ENCODE peak calls at places on chromosomes 3 and 15, in ten cellular contexts. One of them, this sample, is unnamed.

GRCh38 chr15:81945014-81945615 is 100.7 kb downstream of the MEX3B start:
- DNase-seq in GM20000: no peak
- DNase-seq in upper lobe of left lung: no peak
- DNase-seq in tibial nerve: no peak
- DNase-seq in AG10803: no peak
- DNase-seq in HCT116: no peak
- DNase-seq in tibial artery: no peak
- DNase-seq in neural crest cell: no peak
- DNase-seq in heart right ventricle: no peak
- DNase-seq in cardiac muscle cell: no peak
- DNase-seq in this sample: no peak

GRCh38 chr15:64930019-64930652 is 18.4 kb downstream of the ANKDD1A start:
- DNase-seq in upper lobe of left lung: no peak
- DNase-seq in tibial nerve: no peak
- DNase-seq in heart right ventricle: no peak
- DNase-seq in GM20000: peak; percentile 77
- DNase-seq in HCT116: no peak
- DNase-seq in neural crest cell: no peak
- DNase-seq in tibial artery: no peak
- DNase-seq in cardiac muscle cell: no peak
- DNase-seq in AG10803: no peak
- DNase-seq in this sample: peak; percentile 54

GRCh38 chr3:197181751-197182150 is 116.7 kb downstream of the DLG1 start:
- DNase-seq in tibial artery: peak; percentile 25
- DNase-seq in cardiac muscle cell: no peak
- DNase-seq in neural crest cell: no peak
- DNase-seq in upper lobe of left lung: peak; percentile 68
- DNase-seq in tibial nerve: no peak
- DNase-seq in AG10803: peak; percentile 44
- DNase-seq in GM20000: no peak
- DNase-seq in HCT116: no peak
- DNase-seq in heart right ventricle: peak; percentile 11
- DNase-seq in this sample: no peak

GRCh38 chr3:10205461-10206165 is 40.9 kb downstream of the IRAK2 start:
- DNase-seq in AG10803: peak; percentile 89
- DNase-seq in tibial artery: peak; percentile 74
- DNase-seq in cardiac muscle cell: no peak
- DNase-seq in GM20000: no peak
- DNase-seq in tibial nerve: no peak
- DNase-seq in heart right ventricle: no peak
- DNase-seq in HCT116: peak; percentile 80
- DNase-seq in neural crest cell: no peak
- DNase-seq in upper lobe of left lung: no peak
- DNase-seq in this sample: no peak

GRCh38 chr3:64440498-64440897 is 215.2 kb upstream of the PRICKLE2 start:
- DNase-seq in heart right ventricle: no peak
- DNase-seq in neural crest cell: no peak
- DNase-seq in GM20000: no peak
- DNase-seq in cardiac muscle cell: peak; percentile 15
- DNase-seq in tibial artery: no peak
- DNase-seq in HCT116: no peak
- DNase-seq in AG10803: peak; percentile 81
- DNase-seq in tibial nerve: no peak
- DNase-seq in upper lobe of left lung: peak; percentile 83
- DNase-seq in this sample: no peak

GRCh38 chr15:89817701-89818280 is 3.1 kb upstream of the ANPEP start:
- DNase-seq in HCT116: no peak
- DNase-seq in cardiac muscle cell: no peak
- DNase-seq in neural crest cell: no peak
- DNase-seq in tibial nerve: no peak
- DNase-seq in AG10803: no peak
- DNase-seq in heart right ventricle: no peak
- DNase-seq in tibial artery: no peak
- DNase-seq in GM20000: no peak
- DNase-seq in upper lobe of left lung: no peak
- DNase-seq in this sample: no peak

GRCh38 chr3:43742935-43743334 is 52.2 kb downstream of the ABHD5 start:
- DNase-seq in tibial artery: no peak
- DNase-seq in neural crest cell: no peak
- DNase-seq in cardiac muscle cell: no peak
- DNase-seq in tibial nerve: no peak
- DNase-seq in HCT116: no peak
- DNase-seq in upper lobe of left lung: no peak
- DNase-seq in AG10803: peak; percentile 39
- DNase-seq in GM20000: no peak
- DNase-seq in heart right ventricle: no peak
- DNase-seq in this sample: no peak

GRCh38 chr3:151477596-151478375 is 16.9 kb upstream of the IGSF10 start:
- DNase-seq in AG10803: no peak
- DNase-seq in tibial nerve: no peak
- DNase-seq in tibial artery: no peak
- DNase-seq in GM20000: no peak
- DNase-seq in cardiac muscle cell: no peak
- DNase-seq in upper lobe of left lung: no peak
- DNase-seq in HCT116: no peak
- DNase-seq in neural crest cell: no peak
- DNase-seq in heart right ventricle: no peak
- DNase-seq in this sample: no peak

GRCh38 chr15:40092416-40093223 is 16.1 kb downstream of the BMF start:
- DNase-seq in cardiac muscle cell: peak; percentile 63
- DNase-seq in GM20000: no peak
- DNase-seq in neural crest cell: no peak
- DNase-seq in upper lobe of left lung: peak; percentile 66
- DNase-seq in tibial nerve: peak; percentile 54
- DNase-seq in HCT116: no peak
- DNase-seq in tibial artery: peak; percentile 80
- DNase-seq in heart right ventricle: peak; percentile 69
- DNase-seq in AG10803: peak; percentile 98
- DNase-seq in this sample: peak; percentile 86

GRCh38 chr3:194270627-194271458 is 80.3 kb downstream of the CPN2 start:
- DNase-seq in tibial nerve: peak; percentile 80
- DNase-seq in GM20000: no peak
- DNase-seq in heart right ventricle: peak; percentile 87
- DNase-seq in upper lobe of left lung: peak; percentile 81
- DNase-seq in HCT116: peak; percentile 45
- DNase-seq in cardiac muscle cell: peak; percentile 33
- DNase-seq in AG10803: peak; percentile 54
- DNase-seq in tibial artery: peak; percentile 94
- DNase-seq in neural crest cell: peak; percentile 63
- DNase-seq in this sample: no peak

GRCh38 chr15:69380726-69381105 is 33.4 kb upstream of the KIF23 start:
- DNase-seq in neural crest cell: no peak
- DNase-seq in heart right ventricle: no peak
- DNase-seq in tibial nerve: no peak
- DNase-seq in HCT116: no peak
- DNase-seq in AG10803: no peak
- DNase-seq in tibial artery: no peak
- DNase-seq in upper lobe of left lung: no peak
- DNase-seq in GM20000: no peak
- DNase-seq in cardiac muscle cell: no peak
- DNase-seq in this sample: no peak

GRCh38 chr15:89088605-89089315 is 504 bp downstream of the ABHD2 start:
- DNase-seq in HCT116: no peak
- DNase-seq in tibial artery: peak; percentile 38
- DNase-seq in neural crest cell: no peak
- DNase-seq in upper lobe of left lung: peak; percentile 59
- DNase-seq in heart right ventricle: peak; percentile 52
- DNase-seq in tibial nerve: no peak
- DNase-seq in cardiac muscle cell: peak; percentile 32
- DNase-seq in AG10803: no peak
- DNase-seq in GM20000: no peak
- DNase-seq in this sample: peak; percentile 72

GRCh38 chr3:45864760-45865567 is 21.4 kb upstream of the CCR9 start:
- DNase-seq in neural crest cell: no peak
- DNase-seq in upper lobe of left lung: no peak
- DNase-seq in cardiac muscle cell: no peak
- DNase-seq in tibial artery: no peak
- DNase-seq in heart right ventricle: no peak
- DNase-seq in AG10803: no peak
- DNase-seq in HCT116: no peak
- DNase-seq in tibial nerve: no peak
- DNase-seq in GM20000: peak; percentile 40
- DNase-seq in this sample: no peak

GRCh38 chr3:23763040-23763477 is 42.7 kb upstream of the UBE2E1 start:
- DNase-seq in heart right ventricle: no peak
- DNase-seq in GM20000: no peak
- DNase-seq in tibial nerve: no peak
- DNase-seq in neural crest cell: no peak
- DNase-seq in tibial artery: no peak
- DNase-seq in upper lobe of left lung: no peak
- DNase-seq in cardiac muscle cell: peak; percentile 68
- DNase-seq in HCT116: no peak
- DNase-seq in AG10803: peak; percentile 38
- DNase-seq in this sample: no peak
- TF ChIP-seq CTCF in heart right ventricle: no peak
- TF ChIP-seq CTCF in GM20000: no peak
- TF ChIP-seq CTCF in tibial nerve: no peak
- TF ChIP-seq CTCF in neural crest cell: no peak
- TF ChIP-seq CTCF in tibial artery: no peak
- TF ChIP-seq CTCF in upper lobe of left lung: no peak
- TF ChIP-seq CTCF in cardiac muscle cell: no peak
- TF ChIP-seq CTCF in HCT116: no peak
- TF ChIP-seq CTCF in AG10803: no peak
- TF ChIP-seq CTCF in this sample: no peak

GRCh38 chr15:70569139-70569717 is 194.1 kb downstream of the UACA start:
- DNase-seq in cardiac muscle cell: peak; percentile 70
- DNase-seq in AG10803: peak; percentile 79
- DNase-seq in GM20000: no peak
- DNase-seq in heart right ventricle: no peak
- DNase-seq in upper lobe of left lung: no peak
- DNase-seq in HCT116: peak; percentile 73
- DNase-seq in tibial artery: no peak
- DNase-seq in neural crest cell: no peak
- DNase-seq in tibial nerve: no peak
- DNase-seq in this sample: no peak
- TF ChIP-seq CTCF in cardiac muscle cell: peak; percentile 55
- TF ChIP-seq CTCF in AG10803: peak; percentile 65
- TF ChIP-seq CTCF in GM20000: no peak
- TF ChIP-seq CTCF in heart right ventricle: peak; percentile 62
- TF ChIP-seq CTCF in upper lobe of left lung: peak; percentile 17
- TF ChIP-seq CTCF in HCT116: peak; percentile 93
- TF ChIP-seq CTCF in tibial artery: peak; percentile 31
- TF ChIP-seq CTCF in neural crest cell: peak; percentile 29
- TF ChIP-seq CTCF in tibial nerve: peak; percentile 32
- TF ChIP-seq CTCF in this sample: peak; percentile 51

GRCh38 chr3:152835311-152836102 is 576 bp downstream of the P2RY1 start:
- DNase-seq in upper lobe of left lung: peak; percentile 50
- DNase-seq in neural crest cell: peak; percentile 55
- DNase-seq in GM20000: peak; percentile 68
- DNase-seq in tibial artery: peak; percentile 54
- DNase-seq in cardiac muscle cell: peak; percentile 75
- DNase-seq in AG10803: peak; percentile 34
- DNase-seq in tibial nerve: peak; percentile 32
- DNase-seq in HCT116: no peak
- DNase-seq in heart right ventricle: peak; percentile 73
- DNase-seq in this sample: peak; percentile 79
- TF ChIP-seq CTCF in upper lobe of left lung: no peak
- TF ChIP-seq CTCF in neural crest cell: peak; percentile 51
- TF ChIP-seq CTCF in GM20000: no peak
- TF ChIP-seq CTCF in tibial artery: no peak
- TF ChIP-seq CTCF in cardiac muscle cell: peak; percentile 44
- TF ChIP-seq CTCF in AG10803: peak; percentile 23
- TF ChIP-seq CTCF in tibial nerve: no peak
- TF ChIP-seq CTCF in HCT116: no peak
- TF ChIP-seq CTCF in heart right ventricle: no peak
- TF ChIP-seq CTCF in this sample: peak; percentile 55

GRCh38 chr3:48190911-48191310 is 2.7 kb upstream of the CDC25A start:
- DNase-seq in GM20000: no peak
- DNase-seq in cardiac muscle cell: no peak
- DNase-seq in HCT116: no peak
- DNase-seq in upper lobe of left lung: no peak
- DNase-seq in tibial artery: no peak
- DNase-seq in neural crest cell: no peak
- DNase-seq in tibial nerve: no peak
- DNase-seq in heart right ventricle: no peak
- DNase-seq in AG10803: no peak
- DNase-seq in this sample: no peak

GRCh38 chr3:48186993-48187578 is 1.1 kb downstream of the CDC25A start:
- DNase-seq in cardiac muscle cell: peak; percentile 32
- DNase-seq in HCT116: no peak
- DNase-seq in AG10803: peak; percentile 17
- DNase-seq in GM20000: no peak
- DNase-seq in heart right ventricle: no peak
- DNase-seq in neural crest cell: peak; percentile 11
- DNase-seq in upper lobe of left lung: no peak
- DNase-seq in tibial nerve: no peak
- DNase-seq in tibial artery: no peak
- DNase-seq in this sample: no peak

GRCh38 chr3:48187579-48188265 is 495 bp downstream of the CDC25A start:
- DNase-seq in cardiac muscle cell: peak; percentile 88
- DNase-seq in AG10803: no peak
- DNase-seq in upper lobe of left lung: peak; percentile 63
- DNase-seq in heart right ventricle: peak; percentile 69
- DNase-seq in GM20000: peak; percentile 62
- DNase-seq in neural crest cell: no peak
- DNase-seq in HCT116: no peak
- DNase-seq in tibial nerve: peak; percentile 24
- DNase-seq in tibial artery: peak; percentile 58
- DNase-seq in this sample: peak; percentile 82

GRCh38 chr3:48189321-48189720 is 1.1 kb upstream of the CDC25A start:
- DNase-seq in heart right ventricle: no peak
- DNase-seq in tibial nerve: no peak
- DNase-seq in GM20000: no peak
- DNase-seq in cardiac muscle cell: no peak
- DNase-seq in upper lobe of left lung: no peak
- DNase-seq in AG10803: no peak
- DNase-seq in tibial artery: no peak
- DNase-seq in HCT116: no peak
- DNase-seq in neural crest cell: no peak
- DNase-seq in this sample: no peak

GRCh38 chr3:48188266-48189201 is at the start of gene CDC25A:
- DNase-seq in heart right ventricle: peak; percentile 93
- DNase-seq in tibial nerve: peak; percentile 90
- DNase-seq in tibial artery: peak; percentile 97
- DNase-seq in cardiac muscle cell: peak; percentile 99
- DNase-seq in neural crest cell: peak; percentile 92
- DNase-seq in upper lobe of left lung: peak; percentile 98
- DNase-seq in HCT116: peak; percentile 98
- DNase-seq in AG10803: peak; percentile 98
- DNase-seq in GM20000: peak; percentile 99
- DNase-seq in this sample: peak; percentile 95
- TF ChIP-seq CTCF in heart right ventricle: no peak
- TF ChIP-seq CTCF in tibial nerve: no peak
- TF ChIP-seq CTCF in tibial artery: no peak
- TF ChIP-seq CTCF in cardiac muscle cell: no peak
- TF ChIP-seq CTCF in neural crest cell: no peak
- TF ChIP-seq CTCF in upper lobe of left lung: no peak
- TF ChIP-seq CTCF in HCT116: no peak
- TF ChIP-seq CTCF in AG10803: no peak
- TF ChIP-seq CTCF in GM20000: no peak
- TF ChIP-seq CTCF in this sample: no peak

GRCh38 chr15:95025924-95026728 is 794.8 kb downstream of the MCTP2 start:
- DNase-seq in cardiac muscle cell: peak; percentile 64
- DNase-seq in tibial nerve: peak; percentile 59
- DNase-seq in neural crest cell: peak; percentile 80
- DNase-seq in heart right ventricle: peak; percentile 32
- DNase-seq in HCT116: peak; percentile 13
- DNase-seq in GM20000: peak; percentile 4
- DNase-seq in upper lobe of left lung: no peak
- DNase-seq in AG10803: peak; percentile 58
- DNase-seq in tibial artery: peak; percentile 58
- DNase-seq in this sample: no peak
- TF ChIP-seq CTCF in cardiac muscle cell: peak; percentile 73
- TF ChIP-seq CTCF in tibial nerve: peak; percentile 35
- TF ChIP-seq CTCF in neural crest cell: peak; percentile 78
- TF ChIP-seq CTCF in heart right ventricle: peak; percentile 59
- TF ChIP-seq CTCF in HCT116: peak; percentile 13
- TF ChIP-seq CTCF in GM20000: no peak
- TF ChIP-seq CTCF in upper lobe of left lung: peak; percentile 48
- TF ChIP-seq CTCF in AG10803: peak; percentile 84
- TF ChIP-seq CTCF in tibial artery: peak; percentile 54
- TF ChIP-seq CTCF in this sample: peak; percentile 83

GRCh38 chr15:49888727-49889126 is 230.3 kb downstream of the ATP8B4 start:
- DNase-seq in tibial artery: no peak
- DNase-seq in tibial nerve: no peak
- DNase-seq in heart right ventricle: no peak
- DNase-seq in GM20000: no peak
- DNase-seq in AG10803: peak; percentile 17
- DNase-seq in neural crest cell: no peak
- DNase-seq in upper lobe of left lung: no peak
- DNase-seq in cardiac muscle cell: no peak
- DNase-seq in HCT116: no peak
- DNase-seq in this sample: no peak
- TF ChIP-seq CTCF in tibial artery: no peak
- TF ChIP-seq CTCF in tibial nerve: no peak
- TF ChIP-seq CTCF in heart right ventricle: no peak
- TF ChIP-seq CTCF in GM20000: no peak
- TF ChIP-seq CTCF in AG10803: no peak
- TF ChIP-seq CTCF in neural crest cell: no peak
- TF ChIP-seq CTCF in upper lobe of left lung: no peak
- TF ChIP-seq CTCF in cardiac muscle cell: no peak
- TF ChIP-seq CTCF in HCT116: no peak
- TF ChIP-seq CTCF in this sample: no peak